ENCODE peak calls at places on chromosomes 16 and 17, in five cellular contexts. One of them, this sample, is unnamed.

GRCh38 chr17:74215332-74215727 is 2.0 kb downstream of the TTYH2 start:
- DNase-seq in ovary: no peak
- DNase-seq in uterus: no peak
- DNase-seq in cardiac muscle cell: no peak
- DNase-seq in IMR-90: no peak
- DNase-seq in this sample: no peak

GRCh38 chr17:17420035-17420434 is 56.8 kb upstream of the MED9 start:
- DNase-seq in IMR-90: no peak
- DNase-seq in cardiac muscle cell: peak; percentile 27
- DNase-seq in uterus: no peak
- DNase-seq in ovary: no peak
- DNase-seq in this sample: no peak

GRCh38 chr17:45666046-45666600 is 118.0 kb upstream of the CRHR1 start:
- DNase-seq in uterus: no peak
- DNase-seq in ovary: no peak
- DNase-seq in IMR-90: no peak
- DNase-seq in cardiac muscle cell: no peak
- DNase-seq in this sample: no peak

GRCh38 chr17:58335779-58336455 is 7.3 kb upstream of the TSPOAP1 start:
- DNase-seq in cardiac muscle cell: no peak
- DNase-seq in uterus: no peak
- DNase-seq in IMR-90: no peak
- DNase-seq in ovary: no peak
- DNase-seq in this sample: no peak

GRCh38 chr17:65408050-65408449 is 153.4 kb downstream of the AXIN2 start:
- DNase-seq in cardiac muscle cell: no peak
- DNase-seq in IMR-90: no peak
- DNase-seq in ovary: no peak
- DNase-seq in uterus: no peak
- DNase-seq in this sample: no peak

GRCh38 chr16:89293276-89294143 is 76.0 kb downstream of the ZNF778 start:
- DNase-seq in cardiac muscle cell: no peak
- DNase-seq in uterus: no peak
- DNase-seq in ovary: peak; percentile 57
- DNase-seq in IMR-90: peak; percentile 12
- DNase-seq in this sample: no peak

GRCh38 chr16:67951485-67951884 is 7.6 kb upstream of the LCAT start:
- DNase-seq in ovary: no peak
- DNase-seq in cardiac muscle cell: no peak
- DNase-seq in IMR-90: no peak
- DNase-seq in uterus: no peak
- DNase-seq in this sample: no peak

GRCh38 chr17:43645450-43645764 is 16.3 kb downstream of the MEOX1 start:
- DNase-seq in ovary: no peak
- DNase-seq in cardiac muscle cell: no peak
- DNase-seq in uterus: no peak
- DNase-seq in IMR-90: no peak
- DNase-seq in this sample: no peak

GRCh38 chr17:46121841-46122485 is 71.3 kb downstream of the KANSL1 start:
- DNase-seq in ovary: no peak
- DNase-seq in uterus: no peak
- DNase-seq in IMR-90: no peak
- DNase-seq in cardiac muscle cell: no peak
- DNase-seq in this sample: no peak

GRCh38 chr17:7336240-7337175 is at the start of gene ACAP1:
- DNase-seq in uterus: no peak
- DNase-seq in ovary: no peak
- DNase-seq in cardiac muscle cell: no peak
- DNase-seq in IMR-90: no peak
- DNase-seq in this sample: no peak

GRCh38 chr16:62077998-62078397 is 41.8 kb upstream of the CDH8 start:
- DNase-seq in cardiac muscle cell: no peak
- DNase-seq in IMR-90: no peak
- DNase-seq in uterus: no peak
- DNase-seq in ovary: no peak
- DNase-seq in this sample: no peak

GRCh38 chr17:38341035-38341721 is 2.6 kb downstream of the GPR179 start:
- DNase-seq in IMR-90: no peak
- DNase-seq in uterus: no peak
- DNase-seq in cardiac muscle cell: peak; percentile 34
- DNase-seq in ovary: no peak
- DNase-seq in this sample: no peak

GRCh38 chr17:47276868-47277267 is 23.2 kb downstream of the ITGB3 start:
- DNase-seq in IMR-90: peak; percentile 73
- DNase-seq in cardiac muscle cell: peak; percentile 84
- DNase-seq in uterus: peak; percentile 71
- DNase-seq in ovary: peak; percentile 69
- DNase-seq in this sample: no peak

GRCh38 chr17:28053044-28053670 is 10.7 kb downstream of the NLK start:
- DNase-seq in ovary: no peak
- DNase-seq in IMR-90: no peak
- DNase-seq in cardiac muscle cell: no peak
- DNase-seq in uterus: no peak
- DNase-seq in this sample: no peak

GRCh38 chr17:62948370-62948769 is 17.7 kb upstream of the TANC2 start:
- DNase-seq in uterus: no peak
- DNase-seq in ovary: no peak
- DNase-seq in IMR-90: no peak
- DNase-seq in cardiac muscle cell: no peak
- DNase-seq in this sample: no peak

GRCh38 chr16:86827521-86827920 is 249.2 kb downstream of the FOXL1 start:
- DNase-seq in ovary: no peak
- DNase-seq in cardiac muscle cell: no peak
- DNase-seq in IMR-90: no peak
- DNase-seq in uterus: no peak
- DNase-seq in this sample: no peak

GRCh38 chr16:81551821-81552304 is 107.3 kb downstream of the CMIP start:
- DNase-seq in ovary: no peak
- DNase-seq in cardiac muscle cell: peak; percentile 83
- DNase-seq in IMR-90: peak; percentile 71
- DNase-seq in uterus: no peak
- DNase-seq in this sample: no peak

GRCh38 chr16:57084257-57084770 is 8.1 kb upstream of the CPNE2 start:
- DNase-seq in cardiac muscle cell: peak; percentile 79
- DNase-seq in IMR-90: peak; percentile 68
- DNase-seq in uterus: peak; percentile 62
- DNase-seq in ovary: peak; percentile 72
- DNase-seq in this sample: peak; percentile 32

GRCh38 chr16:3541527-3542152 is 35.6 kb downstream of the NLRC3 start:
- DNase-seq in uterus: no peak
- DNase-seq in cardiac muscle cell: no peak
- DNase-seq in ovary: no peak
- DNase-seq in IMR-90: no peak
- DNase-seq in this sample: no peak

GRCh38 chr16:56470232-56470631 is 18.9 kb downstream of the OGFOD1 start:
- DNase-seq in uterus: no peak
- DNase-seq in ovary: no peak
- DNase-seq in IMR-90: no peak
- DNase-seq in cardiac muscle cell: no peak
- DNase-seq in this sample: no peak

GRCh38 chr17:27245230-27245696 is 48.7 kb upstream of the WSB1 start:
- DNase-seq in IMR-90: peak; percentile 89
- DNase-seq in cardiac muscle cell: peak; percentile 97
- DNase-seq in ovary: peak; percentile 61
- DNase-seq in uterus: peak; percentile 87
- DNase-seq in this sample: peak; percentile 82

GRCh38 chr17:7354262-7354781 is 634 bp upstream of the TMEM95 start:
- DNase-seq in uterus: no peak
- DNase-seq in ovary: peak; percentile 33
- DNase-seq in IMR-90: peak; percentile 80
- DNase-seq in cardiac muscle cell: peak; percentile 26
- DNase-seq in this sample: no peak

GRCh38 chr16:72008424-72009216 is at the start of gene DHODH:
- DNase-seq in cardiac muscle cell: peak; percentile 99
- DNase-seq in uterus: peak; percentile 97
- DNase-seq in ovary: peak; percentile 97
- DNase-seq in IMR-90: peak; percentile 96
- DNase-seq in this sample: peak; percentile 93

GRCh38 chr16:50719401-50720337 is 22.2 kb upstream of the CYLD start:
- DNase-seq in ovary: no peak
- DNase-seq in cardiac muscle cell: no peak
- DNase-seq in IMR-90: no peak
- DNase-seq in uterus: no peak
- DNase-seq in this sample: no peak

GRCh38 chr16:54284319-54284930 is 2.2 kb downstream of the IRX3 start:
- DNase-seq in uterus: no peak
- DNase-seq in ovary: peak; percentile 16
- DNase-seq in cardiac muscle cell: no peak
- DNase-seq in IMR-90: no peak
- DNase-seq in this sample: no peak

GRCh38 chr17:35877345-35878029 is 2.7 kb downstream of the CCL5 start:
- DNase-seq in ovary: no peak
- DNase-seq in cardiac muscle cell: no peak
- DNase-seq in uterus: no peak
- DNase-seq in IMR-90: no peak
- DNase-seq in this sample: no peak

GRCh38 chr17:42312285-42313130 is 24.2 kb downstream of the STAT5A start:
- DNase-seq in uterus: peak; percentile 86
- DNase-seq in ovary: peak; percentile 89
- DNase-seq in cardiac muscle cell: peak; percentile 90
- DNase-seq in IMR-90: peak; percentile 81
- DNase-seq in this sample: peak; percentile 55
- H3K4me3 ChIP-seq in uterus: peak overlapping the region; percentile 16
- H3K4me3 ChIP-seq in ovary: peak overlapping the region; percentile 22
- H3K4me3 ChIP-seq in cardiac muscle cell: peak overlapping the region; percentile 0
- H3K4me3 ChIP-seq in IMR-90: no peak overlapping the region
- H3K4me3 ChIP-seq in this sample: no peak overlapping the region

DNA sequence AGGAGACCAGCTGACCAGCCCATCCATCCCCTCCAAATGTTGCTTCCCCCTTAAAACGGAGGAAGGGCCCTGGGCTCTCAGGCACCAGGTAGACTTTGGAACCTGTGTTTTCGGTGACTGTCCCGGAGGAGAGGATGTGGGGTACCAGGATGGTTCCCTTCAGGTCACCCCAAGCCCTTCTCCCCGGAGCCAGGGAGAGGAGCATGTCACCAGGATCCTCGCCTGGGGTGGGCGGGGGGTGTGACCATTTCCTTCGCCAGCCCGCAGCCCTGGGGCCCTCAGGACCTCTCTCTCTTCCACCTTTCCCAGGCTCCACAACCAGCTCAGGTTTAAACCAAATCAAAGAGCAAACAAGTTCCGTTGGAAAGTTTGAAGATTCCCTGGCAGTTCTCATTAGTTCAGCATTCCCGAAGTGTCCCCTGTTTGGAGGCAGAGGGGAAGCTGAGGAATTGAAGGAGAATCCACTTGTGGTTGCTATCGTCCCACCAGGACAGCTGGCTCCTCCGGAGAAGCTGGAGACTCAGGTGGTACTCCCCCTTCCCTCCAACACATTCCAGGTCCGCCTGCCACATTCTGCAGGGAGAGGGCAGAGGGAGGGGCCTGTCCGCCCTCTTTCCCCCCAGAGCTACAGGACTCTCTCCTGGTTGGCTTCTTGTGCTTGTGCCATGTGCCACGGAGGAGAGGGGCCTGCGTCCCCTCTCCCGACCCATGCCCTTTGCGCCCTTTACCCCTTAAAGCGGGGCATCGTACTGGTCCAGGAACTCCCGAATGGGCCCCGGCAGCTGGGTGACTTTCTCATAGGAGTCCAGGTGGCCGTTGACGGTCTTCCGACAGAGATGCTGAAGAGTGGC is 2.0 kb downstream of the SOCS3 start:
- DNase-seq in uterus: no peak
- DNase-seq in IMR-90: no peak
- DNase-seq in ovary: no peak
- DNase-seq in cardiac muscle cell: peak; percentile 48
- DNase-seq in this sample: no peak
- H3K27ac ChIP-seq in uterus: peak overlapping the region; percentile 95
- H3K27ac ChIP-seq in IMR-90: peak overlapping the region; percentile 97
- H3K27ac ChIP-seq in ovary: peak overlapping the region; percentile 9
- H3K27ac ChIP-seq in cardiac muscle cell: no peak overlapping the region
- H3K27ac ChIP-seq in this sample: peak overlapping the region; percentile 61

DNA sequence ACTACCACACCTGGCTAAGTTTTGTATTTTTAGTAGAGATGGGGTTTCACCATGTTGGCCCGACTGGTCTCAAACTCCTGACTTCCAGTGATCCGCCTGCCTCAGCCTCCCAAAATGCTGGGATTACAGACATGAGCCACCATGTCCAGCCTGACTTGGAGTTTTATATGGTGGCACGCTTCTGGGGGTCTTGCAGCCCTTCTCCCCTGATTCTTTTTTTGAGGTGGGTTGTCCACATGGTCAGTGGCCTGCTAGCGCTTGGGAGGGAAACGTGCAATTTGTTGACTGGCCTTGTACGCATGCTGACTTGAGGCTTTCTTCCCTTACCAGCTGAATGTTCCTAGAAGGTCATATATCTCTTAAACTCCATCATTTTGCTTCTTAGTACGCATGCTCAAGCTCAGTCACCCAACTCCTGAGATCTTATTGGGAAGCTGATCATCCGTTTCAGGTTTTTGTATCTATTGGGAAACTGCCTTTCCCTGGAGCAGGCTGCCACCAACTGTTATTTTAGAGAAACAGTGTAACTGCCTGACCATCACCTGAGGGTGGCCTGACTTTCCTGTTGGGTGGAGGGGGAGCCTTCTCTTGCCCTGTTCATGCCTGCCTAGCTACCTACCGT is 13.7 kb upstream of the LDHD start:
- DNase-seq in IMR-90: no peak
- DNase-seq in ovary: no peak
- DNase-seq in cardiac muscle cell: no peak
- DNase-seq in uterus: no peak
- DNase-seq in this sample: no peak
- TF ChIP-seq CTCF in IMR-90: no peak
- TF ChIP-seq CTCF in ovary: no peak
- TF ChIP-seq CTCF in cardiac muscle cell: no peak
- TF ChIP-seq CTCF in uterus: peak; percentile 33
- TF ChIP-seq CTCF in this sample: no peak

GRCh38 chr17:77467513-77467912 is 326.7 kb downstream of the SEC14L1 start:
- DNase-seq in IMR-90: no peak
- DNase-seq in uterus: no peak
- DNase-seq in ovary: no peak
- DNase-seq in cardiac muscle cell: no peak
- DNase-seq in this sample: no peak

GRCh38 chr17:77465358-77466041 is 324.7 kb downstream of the SEC14L1 start:
- DNase-seq in uterus: no peak
- DNase-seq in cardiac muscle cell: peak; percentile 81
- DNase-seq in IMR-90: peak; percentile 77
- DNase-seq in ovary: no peak
- DNase-seq in this sample: no peak

GRCh38 chr17:77466596-77467223 is 325.9 kb downstream of the SEC14L1 start:
- DNase-seq in IMR-90: no peak
- DNase-seq in cardiac muscle cell: no peak
- DNase-seq in uterus: no peak
- DNase-seq in ovary: no peak
- DNase-seq in this sample: no peak

GRCh38 chr17:77464988-77465357 is 324.2 kb downstream of the SEC14L1 start:
- DNase-seq in IMR-90: no peak
- DNase-seq in ovary: no peak
- DNase-seq in uterus: no peak
- DNase-seq in cardiac muscle cell: no peak
- DNase-seq in this sample: no peak

DNA sequence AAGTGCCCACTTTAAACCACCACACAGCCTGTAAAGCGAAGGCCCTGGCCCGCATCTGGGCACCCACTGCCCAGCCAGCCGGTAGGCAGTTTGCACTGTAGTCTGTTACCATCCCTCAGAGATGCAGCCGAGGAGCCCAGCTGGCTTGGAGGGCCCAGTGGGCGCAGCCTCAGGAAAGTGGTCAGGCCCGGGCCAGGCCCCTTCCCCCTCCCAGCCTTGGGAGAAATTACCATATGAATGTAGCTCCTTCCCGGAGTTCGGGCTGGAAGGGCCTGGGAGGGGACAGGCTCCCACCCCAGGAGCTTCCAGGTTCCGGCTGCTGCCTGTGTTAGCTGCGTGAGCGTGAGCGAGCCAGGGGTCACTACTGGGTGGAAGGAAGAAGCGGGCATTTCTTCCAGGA is 325.4 kb downstream of the SEC14L1 start:
- DNase-seq in cardiac muscle cell: no peak
- DNase-seq in uterus: no peak
- DNase-seq in ovary: no peak
- DNase-seq in IMR-90: no peak
- DNase-seq in this sample: no peak
- H3K4me3 ChIP-seq in cardiac muscle cell: no peak overlapping the region
- H3K4me3 ChIP-seq in uterus: no peak overlapping the region
- H3K4me3 ChIP-seq in ovary: no peak overlapping the region
- H3K4me3 ChIP-seq in IMR-90: no peak overlapping the region
- H3K4me3 ChIP-seq in this sample: no peak overlapping the region

This sample was measured in AG04450.